ENCODE peak calls at places on chromosome 17, in eight cellular contexts. One of them, this sample, is unnamed.

GRCh38 chr17:35521150-35521549 is 16.3 kb downstream of the SLFN12L start:
- DNase-seq in H7: no peak
- DNase-seq in stimulated activated CD4-positive, alpha-beta T cell treated with anti-CD3 and anti-CD28 coated beads, TNF-alpha, amount 100 ng/mL, for 24 hours: no peak
- DNase-seq in renal cortical epithelial cell: no peak
- DNase-seq in anterior cingulate cortex: no peak
- DNase-seq in nephron progenitor cell: no peak
- DNase-seq in EL: no peak
- DNase-seq in body of pancreas: no peak
- DNase-seq in this sample: no peak

GRCh38 chr17:81294512-81295030 is 536 bp downstream of the SLC38A10 start:
- DNase-seq in renal cortical epithelial cell: no peak
- DNase-seq in anterior cingulate cortex: no peak
- DNase-seq in body of pancreas: peak; percentile 51
- DNase-seq in H7: peak; percentile 83
- DNase-seq in EL: peak; percentile 22
- DNase-seq in nephron progenitor cell: peak; percentile 48
- DNase-seq in stimulated activated CD4-positive, alpha-beta T cell treated with anti-CD3 and anti-CD28 coated beads, TNF-alpha, amount 100 ng/mL, for 24 hours: peak; percentile 18
- DNase-seq in this sample: peak; percentile 39

GRCh38 chr17:33390479-33391027 is 97.5 kb upstream of the ASIC2 start:
- DNase-seq in H7: no peak
- DNase-seq in nephron progenitor cell: no peak
- DNase-seq in stimulated activated CD4-positive, alpha-beta T cell treated with anti-CD3 and anti-CD28 coated beads, TNF-alpha, amount 100 ng/mL, for 24 hours: no peak
- DNase-seq in anterior cingulate cortex: no peak
- DNase-seq in EL: peak; percentile 19
- DNase-seq in renal cortical epithelial cell: no peak
- DNase-seq in body of pancreas: no peak
- DNase-seq in this sample: peak; percentile 31

GRCh38 chr17:49455226-49455968 is 39.7 kb upstream of the NGFR start:
- DNase-seq in stimulated activated CD4-positive, alpha-beta T cell treated with anti-CD3 and anti-CD28 coated beads, TNF-alpha, amount 100 ng/mL, for 24 hours: no peak
- DNase-seq in H7: no peak
- DNase-seq in renal cortical epithelial cell: no peak
- DNase-seq in nephron progenitor cell: no peak
- DNase-seq in anterior cingulate cortex: no peak
- DNase-seq in EL: no peak
- DNase-seq in body of pancreas: no peak
- DNase-seq in this sample: peak; percentile 92

GRCh38 chr17:80566054-80566400 is 21.4 kb downstream of the RPTOR start:
- DNase-seq in EL: no peak
- DNase-seq in body of pancreas: no peak
- DNase-seq in nephron progenitor cell: no peak
- DNase-seq in H7: no peak
- DNase-seq in anterior cingulate cortex: no peak
- DNase-seq in stimulated activated CD4-positive, alpha-beta T cell treated with anti-CD3 and anti-CD28 coated beads, TNF-alpha, amount 100 ng/mL, for 24 hours: no peak
- DNase-seq in renal cortical epithelial cell: no peak
- DNase-seq in this sample: no peak

GRCh38 chr17:2400877-2401425 is at the start of gene MNT:
- DNase-seq in stimulated activated CD4-positive, alpha-beta T cell treated with anti-CD3 and anti-CD28 coated beads, TNF-alpha, amount 100 ng/mL, for 24 hours: peak; percentile 92
- DNase-seq in nephron progenitor cell: peak; percentile 90
- DNase-seq in renal cortical epithelial cell: peak; percentile 73
- DNase-seq in body of pancreas: peak; percentile 95
- DNase-seq in EL: peak; percentile 95
- DNase-seq in H7: peak; percentile 98
- DNase-seq in anterior cingulate cortex: peak; percentile 82
- DNase-seq in this sample: peak; percentile 98

GRCh38 chr17:59558953-59559352 is 6.5 kb upstream of the DHX40 start:
- DNase-seq in body of pancreas: no peak
- DNase-seq in renal cortical epithelial cell: peak; percentile 21
- DNase-seq in EL: no peak
- DNase-seq in stimulated activated CD4-positive, alpha-beta T cell treated with anti-CD3 and anti-CD28 coated beads, TNF-alpha, amount 100 ng/mL, for 24 hours: no peak
- DNase-seq in H7: no peak
- DNase-seq in anterior cingulate cortex: no peak
- DNase-seq in nephron progenitor cell: no peak
- DNase-seq in this sample: no peak

GRCh38 chr17:13770702-13771101 is 169.0 kb upstream of the HS3ST3A1 start:
- DNase-seq in EL: no peak
- DNase-seq in renal cortical epithelial cell: no peak
- DNase-seq in stimulated activated CD4-positive, alpha-beta T cell treated with anti-CD3 and anti-CD28 coated beads, TNF-alpha, amount 100 ng/mL, for 24 hours: no peak
- DNase-seq in body of pancreas: no peak
- DNase-seq in anterior cingulate cortex: no peak
- DNase-seq in H7: no peak
- DNase-seq in nephron progenitor cell: no peak
- DNase-seq in this sample: no peak

GRCh38 chr17:48997103-48997826 is at the start of gene IGF2BP1:
- DNase-seq in EL: peak; percentile 71
- DNase-seq in H7: peak; percentile 94
- DNase-seq in body of pancreas: no peak
- DNase-seq in anterior cingulate cortex: no peak
- DNase-seq in renal cortical epithelial cell: no peak
- DNase-seq in stimulated activated CD4-positive, alpha-beta T cell treated with anti-CD3 and anti-CD28 coated beads, TNF-alpha, amount 100 ng/mL, for 24 hours: peak; percentile 36
- DNase-seq in nephron progenitor cell: peak; percentile 75
- DNase-seq in this sample: peak; percentile 93

This sample was measured in left kidney.